ENCODE peak calls at places on chromosome 14, in seven cellular contexts. P is endothelial cell of umbilical vein, E is PC-3, Q is HCT116, C is esophagus squamous epithelium, R is spleen, X is stomach. F is an unnamed sample. For H3K4me1, the result is how much of the 10 kb centered on the place peaks cover.

GRCh38 chr14:54929556-54929955 is 26.9 kb upstream of the GCH1 start:
- DNase-seq in R (no peak), E (no peak), C (no peak), Q (no peak), P (peak), X (no peak), F (no peak)

GRCh38 chr14:101399737-101400517 is 161.4 kb upstream of the DIO3 start:
- DNase-seq in P (no peak), X (no peak), C (no peak), R (no peak), Q (no peak), E (no peak), F (no peak)

GRCh38 chr14:70186826-70187483 is 1.8 kb downstream of the SLC8A3 start:
- DNase-seq in Q (no peak), C (no peak), E (no peak), R (no peak), X (no peak), P (peak), F (no peak)

GRCh38 chr14:89276424-89276975 is 140.5 kb downstream of the FOXN3 start:
- DNase-seq in P (no peak), E (no peak), X (no peak), R (no peak), Q (no peak), C (no peak), F (no peak)

GRCh38 chr14:21039585-21040369 is 2.4 kb upstream of the RNASE7 start:
- DNase-seq in R (peak), Q (peak), P (peak), E (peak), X (peak), C (no peak), F (no peak)

GRCh38 chr14:71290960-71291466 is 383.8 kb downstream of the PCNX1 start:
- DNase-seq in X (no peak), P (peak), C (no peak), R (no peak), Q (peak), E (peak), F (no peak)

GRCh38 chr14:101504096-101504948 is 57.0 kb upstream of the DIO3 start:
- DNase-seq in E (no peak), R (peak), P (no peak), Q (no peak), X (peak), C (no peak), F (peak)

GRCh38 chr14:66998013-66998412 is 191.2 kb upstream of the GARIN2 start:
- DNase-seq in Q (no peak), P (no peak), R (no peak), E (no peak), X (no peak), C (no peak), F (no peak)

GRCh38 chr14:93538411-93538810 is 107.7 kb downstream of the UNC79 start:
- DNase-seq in E (peak), C (no peak), Q (peak), P (no peak), X (no peak), R (no peak), F (no peak)

GRCh38 chr14:102675396-102675795 is 82.9 kb downstream of the RCOR1 start:
- DNase-seq in X (no peak), R (no peak), E (peak), Q (no peak), P (no peak), C (no peak), F (no peak)

GRCh38 chr14:95545769-95546168 is 10.9 kb downstream of the GLRX5 start:
- DNase-seq in E (peak), Q (peak), C (no peak), R (no peak), X (no peak), P (peak), F (no peak)

DNA sequence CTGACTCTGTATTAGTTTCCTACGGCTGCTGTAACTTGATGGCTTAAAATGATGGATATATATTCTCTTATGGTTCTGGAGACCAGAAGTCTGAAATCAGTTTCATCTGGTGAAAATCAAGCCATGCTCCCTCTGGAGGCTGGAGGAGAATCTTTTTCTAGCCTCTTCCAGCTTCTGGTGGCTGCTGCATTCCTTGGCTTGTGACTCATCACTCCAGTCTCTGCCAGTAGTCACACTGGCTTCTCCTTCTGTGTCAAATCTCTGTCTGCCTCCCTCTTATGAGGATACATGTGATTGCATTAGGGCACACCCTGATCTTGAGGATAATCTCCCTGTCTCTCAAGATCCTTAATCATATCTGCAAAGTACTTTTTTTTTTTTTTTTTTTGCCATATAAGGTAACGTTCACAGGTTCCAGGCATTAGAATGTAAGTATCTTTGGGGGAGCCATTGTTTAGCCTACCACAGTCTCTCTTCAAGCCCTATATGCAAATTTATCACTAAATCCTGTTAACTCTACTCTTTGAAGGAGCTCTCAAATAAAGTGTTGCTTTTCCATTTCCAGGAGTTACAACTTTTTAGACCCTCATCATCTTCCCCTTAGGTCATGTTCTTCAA is 17.8 kb downstream of the DNAL1 start:
- DNase-seq in E (peak), P (peak), Q (peak), R (no peak), C (no peak), X (no peak), F (no peak)
- TF ChIP-seq CTCF in E (peak), P (peak), Q (peak), R (no peak), C (peak), X (no peak), F (no peak)

GRCh38 chr14:104172349-104172748 is 34.0 kb downstream of the KIF26A start:
- DNase-seq in C (no peak), R (no peak), Q (no peak), X (no peak), E (no peak), P (no peak), F (no peak)
- H3K4me1 ChIP-seq in C (under half), R (under half), Q (under half), X (under half), E (under half), P (under half), F (under half)

GRCh38 chr14:99394602-99395001 is 86.1 kb downstream of the SETD3 start:
- DNase-seq in R (no peak), X (no peak), Q (no peak), C (no peak), E (no peak), P (no peak), F (no peak)
- H3K27ac ChIP-seq in R (no peak), X (no peak), Q (no peak), C (no peak), E (no peak), P (no peak), F (no peak)

GRCh38 chr14:72999316-72999715 is 27.6 kb downstream of the ZFYVE1 start:
- DNase-seq in Q (no peak), C (no peak), P (no peak), E (no peak), R (no peak), X (no peak), F (no peak)
- TF ChIP-seq CTCF in Q (no peak), C (no peak), P (no peak), E (no peak), R (no peak), X (no peak), F (no peak)

GRCh38 chr14:104788873-104789663 is 6.5 kb downstream of the AKT1 start:
- DNase-seq in X (no peak), Q (no peak), R (no peak), E (no peak), C (no peak), P (no peak), F (no peak)
- H3K4me1 ChIP-seq in X (half or more), Q (under half), R (half or more), E (under half), C (under half), P (under half), F (half or more)

GRCh38 chr14:61602733-61603077 is 92.6 kb upstream of the HIF1A start:
- DNase-seq in X (no peak), P (no peak), C (no peak), R (no peak), Q (no peak), E (peak), F (no peak)

GRCh38 chr14:61598980-61599379 is 96.3 kb upstream of the HIF1A start:
- DNase-seq in C (no peak), E (no peak), X (no peak), R (no peak), Q (no peak), P (peak), F (no peak)

GRCh38 chr14:61603736-61604135 is 91.6 kb upstream of the HIF1A start:
- DNase-seq in C (no peak), E (no peak), R (no peak), X (no peak), P (no peak), Q (no peak), F (no peak)

GRCh38 chr14:61599959-61600358 is 95.4 kb upstream of the HIF1A start:
- DNase-seq in Q (no peak), X (no peak), C (no peak), P (no peak), R (no peak), E (no peak), F (no peak)

DNA sequence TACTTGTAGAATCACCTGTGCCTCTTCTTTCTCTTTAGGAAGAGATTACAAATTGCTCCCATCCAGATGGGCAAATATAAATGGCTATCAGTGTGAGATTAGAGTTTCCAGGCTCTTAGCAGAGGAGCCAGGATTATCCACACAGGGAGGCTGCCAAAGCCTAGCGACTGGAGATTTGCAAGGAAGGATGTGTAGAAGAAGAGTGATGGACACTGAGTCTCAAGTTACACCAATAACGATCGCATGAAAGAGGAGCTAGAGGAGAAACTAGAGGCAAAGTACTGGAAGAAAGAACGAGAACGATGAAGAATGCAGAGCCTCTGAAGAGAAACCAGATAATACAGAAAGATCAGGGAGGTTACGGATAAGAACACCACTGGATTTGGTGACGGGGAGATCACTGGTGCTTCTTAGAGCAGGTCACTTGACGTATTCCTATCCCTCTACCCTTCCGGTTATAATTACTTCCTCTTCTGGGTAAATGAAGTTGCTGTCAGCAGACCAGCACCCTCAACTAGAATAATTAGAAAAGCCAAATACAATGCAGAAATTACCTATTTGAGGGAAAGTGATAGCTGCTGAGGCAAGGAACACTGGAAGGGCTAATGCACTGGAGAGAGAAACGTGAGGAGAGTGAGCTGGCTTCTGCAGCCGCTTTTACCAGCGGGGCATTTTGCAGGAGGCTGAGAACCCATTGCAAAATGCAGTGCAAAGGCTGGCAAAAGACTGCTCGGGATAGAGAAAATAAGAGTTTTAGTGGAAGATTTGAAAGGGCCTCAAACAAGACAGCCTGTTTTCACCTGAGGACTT is 93.2 kb upstream of the HIF1A start:
- DNase-seq in C (no peak), P (no peak), R (no peak), X (no peak), E (no peak), Q (no peak), F (no peak)
- H3K27ac ChIP-seq in C (no peak), P (no peak), R (peak), X (peak), E (peak), Q (no peak), F (no peak)

DNA sequence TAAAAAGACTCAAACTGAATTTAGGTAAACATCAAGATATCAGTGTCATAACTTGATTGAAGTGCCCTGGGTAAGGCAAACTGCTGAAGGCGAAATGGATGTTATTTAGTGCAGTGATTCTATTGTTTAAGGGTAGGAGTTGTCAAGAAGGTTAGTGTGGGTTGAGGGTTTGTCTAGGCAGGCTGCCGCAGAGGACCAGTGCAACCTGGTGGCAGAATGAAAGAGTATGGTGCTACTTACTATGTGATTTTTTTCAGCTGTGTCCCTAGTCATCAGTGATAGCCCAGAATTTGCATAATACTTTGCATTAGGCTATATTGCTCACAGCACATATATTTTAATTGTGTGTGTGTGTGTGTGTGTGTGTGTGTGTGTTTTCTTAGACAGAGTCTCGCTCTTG is 1127.0 kb downstream of the GALC start:
- DNase-seq in E (no peak), X (no peak), R (no peak), Q (no peak), C (no peak), P (no peak), F (no peak)
- TF ChIP-seq CTCF in E (peak), X (no peak), R (no peak), Q (no peak), C (no peak), P (no peak), F (no peak)